ENCODE peak calls at places on chromosomes 2 and 18, in ten cellular contexts. G, C, T, R, V, F, B, W, E and L are unnamed samples.
A peak's percentile ranks its signal among the peaks of the same experiment; 100 is the strongest.

GRCh38 chr18:23033079-23033478 is 100.0 kb downstream of the RBBP8 start:
- DNase-seq in V (no peak), T (no peak), C (no peak), B (no peak), F (no peak), E (no peak), G (no peak), R (no peak), W (no peak), L (no peak)

GRCh38 chr2:193561054-193561453 is 1366.3 kb upstream of the TMEFF2 start:
- DNase-seq in E (peak; percentile 14), G (no peak), V (no peak), W (no peak), B (no peak), R (no peak), T (no peak), F (no peak), C (no peak), L (no peak)

GRCh38 chr2:106978647-106979046 is 92.7 kb upstream of the ST6GAL2 start:
- DNase-seq in G (no peak), C (no peak), E (no peak), R (no peak), F (no peak), W (no peak), V (no peak), T (no peak), B (no peak), L (no peak)

GRCh38 chr2:143176606-143177005 is 47.4 kb downstream of the ARHGAP15 start:
- DNase-seq in R (no peak), T (no peak), B (no peak), F (no peak), W (no peak), G (no peak), C (no peak), V (no peak), E (no peak), L (no peak)

GRCh38 chr2:88458633-88459032 is 6.1 kb upstream of the FOXI3 start:
- DNase-seq in C (no peak), V (no peak), F (no peak), E (no peak), R (no peak), B (no peak), W (no peak), T (no peak), G (no peak), L (no peak)

GRCh38 chr2:138818479-138818878 is 38.3 kb upstream of the NXPH2 start:
- DNase-seq in B (no peak), R (no peak), F (no peak), T (no peak), G (peak; percentile 39), C (peak; percentile 33), E (no peak), V (no peak), W (no peak), L (no peak)

GRCh38 chr2:96403481-96403880 is 67.9 kb downstream of the NCAPH start:
- DNase-seq in T (no peak), W (no peak), C (no peak), R (no peak), G (no peak), E (no peak), F (no peak), B (no peak), V (no peak), L (no peak)

GRCh38 chr2:120748310-120748709 is 12.6 kb downstream of the GLI2 start:
- DNase-seq in R (no peak), C (no peak), E (no peak), W (no peak), G (no peak), B (no peak), T (no peak), F (no peak), V (no peak), L (no peak)